ENCODE peak calls at places on chromosomes 3 and 15, in four cellular contexts. G is kidney; U is iPS-NIHi11; A is activated CD4-positive, alpha-beta T cell treated with anti-CD3 and anti-CD28 coated beads for 48 hours. L is an unnamed sample.

GRCh38 chr15:96070636-96071035 is 259.9 kb upstream of the NR2F2 start:
- DNase-seq in G (no peak), U (no peak), A (no peak), L (no peak)

GRCh38 chr3:21543380-21544075 is 207.5 kb downstream of the ZNF385D start:
- DNase-seq in G (peak), U (peak), A (no peak), L (no peak)

GRCh38 chr3:16311960-16312451 is 47.0 kb downstream of the OXNAD1 start:
- DNase-seq in G (peak), U (no peak), A (peak), L (peak)

GRCh38 chr15:56996746-56997470 is 78.5 kb downstream of the TCF12 start:
- DNase-seq in G (no peak), U (no peak), A (no peak), L (no peak)

GRCh38 chr3:71956716-71957115 is 171.8 kb upstream of the PROK2 start:
- DNase-seq in G (no peak), U (no peak), A (no peak), L (no peak)

GRCh38 chr3:150327678-150328667 is 80.1 kb upstream of the TSC22D2 start:
- DNase-seq in G (no peak), U (no peak), A (no peak), L (peak)

GRCh38 chr15:39720721-39721611 is 61.7 kb downstream of the FSIP1 start:
- DNase-seq in G (no peak), U (no peak), A (no peak), L (no peak)

GRCh38 chr3:46666471-46666845 is 27.0 kb downstream of the ALS2CL start:
- DNase-seq in G (no peak), U (peak), A (no peak), L (no peak)

GRCh38 chr15:62147149-62148013 is 17.7 kb downstream of the C2CD4B start:
- DNase-seq in G (no peak), U (no peak), A (no peak), L (no peak)

GRCh38 chr3:72105306-72105705 is 320.4 kb upstream of the PROK2 start:
- DNase-seq in G (no peak), U (no peak), A (no peak), L (no peak)

GRCh38 chr3:190673157-190673556 is 159.3 kb downstream of the IL1RAP start:
- DNase-seq in G (no peak), U (no peak), A (no peak), L (peak)

GRCh38 chr3:132641837-132642538 is 17.6 kb downstream of the ACAD11 start:
- DNase-seq in G (no peak), U (peak), A (no peak), L (peak)

GRCh38 chr3:46712191-46713047 is 5.2 kb downstream of the PRSS50 start:
- DNase-seq in G (no peak), U (no peak), A (no peak), L (no peak)

GRCh38 chr15:96333194-96334016 is 2.9 kb downstream of the NR2F2 start:
- DNase-seq in G (peak), U (no peak), A (no peak), L (peak)

GRCh38 chr3:127655641-127656040 is 17.1 kb upstream of the ABTB1 start:
- DNase-seq in G (no peak), U (no peak), A (no peak), L (no peak)

GRCh38 chr15:69165637-69166025 is 5.2 kb downstream of the GLCE start:
- DNase-seq in G (no peak), U (no peak), A (no peak), L (no peak)

GRCh38 chr3:71478568-71478967 is 105.0 kb downstream of the FOXP1 start:
- DNase-seq in G (no peak), U (no peak), A (peak), L (peak)

GRCh38 chr3:64685331-64685799 is 2.4 kb downstream of the ADAMTS9 start:
- DNase-seq in G (no peak), U (no peak), A (no peak), L (peak)

GRCh38 chr3:15403965-15404364 is 23.4 kb downstream of the METTL6 start:
- DNase-seq in G (no peak), U (no peak), A (no peak), L (no peak)

GRCh38 chr3:138093721-138094120 is 21.7 kb downstream of the DZIP1L start:
- DNase-seq in G (no peak), U (no peak), A (no peak), L (no peak)

GRCh38 chr15:85504739-85505676 is 124.6 kb downstream of the AKAP13 start:
- DNase-seq in G (no peak), U (peak), A (peak), L (peak)

GRCh38 chr3:72746412-72747411 is 101.5 kb downstream of the SHQ1 start:
- DNase-seq in G (no peak), U (no peak), A (no peak), L (no peak)

GRCh38 chr15:100863406-100864198 is 16.0 kb upstream of the ALDH1A3 start:
- DNase-seq in G (peak), U (no peak), A (no peak), L (peak)

GRCh38 chr3:56467108-56467507 is 1.2 kb downstream of the ERC2 start:
- DNase-seq in G (peak), U (peak), A (peak), L (peak)

GRCh38 chr3:33775363-33775762 is 23.1 kb upstream of the PDCD6IP start:
- DNase-seq in G (no peak), U (no peak), A (no peak), L (no peak)

GRCh38 chr3:99084825-99085224 is 183.3 kb upstream of the DCBLD2 start:
- DNase-seq in G (no peak), U (no peak), A (no peak), L (no peak)

GRCh38 chr3:153818338-153818737 is 302.9 kb upstream of the ARHGEF26 start:
- DNase-seq in G (no peak), U (no peak), A (no peak), L (no peak)

GRCh38 chr3:41900265-41900664 is 61.6 kb downstream of the ULK4 start:
- DNase-seq in G (no peak), U (no peak), A (no peak), L (no peak)

GRCh38 chr15:76866008-76866407 is 39.1 kb downstream of the SCAPER start:
- DNase-seq in G (no peak), U (no peak), A (no peak), L (no peak)

GRCh38 chr15:60854858-60855568 is 374.1 kb downstream of the RORA start:
- DNase-seq in G (no peak), U (no peak), A (peak), L (no peak)

GRCh38 chr3:25155696-25156471 is 272.2 kb upstream of the RARB start:
- DNase-seq in G (no peak), U (peak), A (no peak), L (peak)

GRCh38 chr3:24460974-24461373 is 33.7 kb downstream of the THRB start:
- DNase-seq in G (no peak), U (no peak), A (no peak), L (no peak)

GRCh38 chr3:115697263-115698053 is 74.1 kb downstream of the GAP43 start:
- DNase-seq in G (no peak), U (no peak), A (no peak), L (peak)

L was measured in lung microvascular endothelial cell.